ENCODE peak calls at places on chromosomes 3 and 15, in nine cellular contexts. W is psoas muscle, Y is tibial artery, K is Karpas-422, Q is HepG2, E is fibroblast of lung, G is kidney, Z is Panc1, M is ovary. X is an unnamed sample. For H3K4me1, the result is how much of the 10 kb centered on the place peaks cover.

GRCh38 chr3:50617911-50618481 is 1.0 kb downstream of the MAPKAPK3 start:
- DNase-seq in W (peak), Y (no peak), K (no peak), Q (no peak), E (no peak), G (no peak), Z (no peak), M (no peak), X (peak)

GRCh38 chr15:61798631-61799030 is 261.6 kb downstream of the VPS13C start:
- DNase-seq in W (no peak), Y (no peak), K (no peak), Q (no peak), E (no peak), G (no peak), Z (no peak), M (no peak), X (no peak)

GRCh38 chr3:10846657-10846975 is 30.6 kb downstream of the SLC6A11 start:
- DNase-seq in W (no peak), Y (no peak), K (no peak), Q (no peak), E (no peak), G (no peak), Z (no peak), M (no peak), X (no peak)

GRCh38 chr3:81105761-81106160 is 655.7 kb downstream of the GBE1 start:
- DNase-seq in W (no peak), Y (no peak), K (no peak), Q (no peak), E (no peak), G (no peak), Z (peak), M (no peak), X (no peak)

GRCh38 chr3:58683001-58683845 is 16.6 kb upstream of the FAM3D start:
- DNase-seq in W (no peak), Y (no peak), K (no peak), Q (no peak), E (peak), G (no peak), Z (no peak), M (no peak), X (no peak)

GRCh38 chr3:171199473-171199829 is 172.9 kb upstream of the SLC2A2 start:
- DNase-seq in W (no peak), Y (no peak), K (no peak), Q (no peak), E (no peak), G (no peak), Z (no peak), M (no peak), X (no peak)

GRCh38 chr3:67605377-67605776 is 49.0 kb downstream of the SUCLG2 start:
- DNase-seq in W (no peak), Y (no peak), K (no peak), Q (no peak), E (peak), G (no peak), Z (no peak), M (no peak), X (no peak)

GRCh38 chr3:197494366-197495058 is 61.3 kb downstream of the BDH1 start:
- DNase-seq in W (no peak), Y (no peak), K (no peak), Q (peak), E (no peak), G (no peak), Z (no peak), M (no peak), X (peak)

GRCh38 chr3:108060331-108060730 is 30.5 kb downstream of the CD47 start:
- DNase-seq in W (no peak), Y (no peak), K (no peak), Q (no peak), E (peak), G (no peak), Z (no peak), M (no peak), X (no peak)

GRCh38 chr15:89118481-89118989 is 30.3 kb downstream of the ABHD2 start:
- DNase-seq in W (no peak), Y (no peak), K (no peak), Q (no peak), E (no peak), G (no peak), Z (no peak), M (no peak), X (no peak)

GRCh38 chr3:15279671-15280402 is 52.5 kb downstream of the SH3BP5 start:
- DNase-seq in W (no peak), Y (no peak), K (no peak), Q (no peak), E (no peak), G (no peak), Z (no peak), M (no peak), X (no peak)

GRCh38 chr15:96362759-96363678 is 32.5 kb downstream of the NR2F2 start:
- DNase-seq in W (no peak), Y (no peak), K (no peak), Q (no peak), E (no peak), G (no peak), Z (no peak), M (no peak), X (no peak)

GRCh38 chr3:43185256-43185655 is 79.4 kb upstream of the POMGNT2 start:
- DNase-seq in W (no peak), Y (no peak), K (no peak), Q (no peak), E (no peak), G (no peak), Z (no peak), M (no peak), X (no peak)

GRCh38 chr15:50933353-50933752 is 24.9 kb downstream of the AP4E1 start:
- DNase-seq in W (no peak), Y (no peak), K (peak), Q (no peak), E (no peak), G (no peak), Z (no peak), M (no peak), X (no peak)

GRCh38 chr3:174438501-174439156 is 420.5 kb upstream of the NAALADL2 start:
- DNase-seq in W (no peak), Y (no peak), K (no peak), Q (no peak), E (peak), G (no peak), Z (peak), M (no peak), X (no peak)

GRCh38 chr3:129867506-129868124 is 25.9 kb downstream of the TMCC1 start:
- DNase-seq in W (no peak), Y (no peak), K (no peak), Q (no peak), E (peak), G (no peak), Z (no peak), M (no peak), X (no peak)

GRCh38 chr15:51505251-51505650 is 117.3 kb downstream of the DMXL2 start:
- DNase-seq in W (no peak), Y (no peak), K (no peak), Q (no peak), E (no peak), G (no peak), Z (no peak), M (no peak), X (no peak)

GRCh38 chr15:69014454-69014853 is at the start of gene NOX5:
- DNase-seq in W (no peak), Y (no peak), K (no peak), Q (no peak), E (no peak), G (no peak), Z (no peak), M (no peak), X (no peak)

GRCh38 chr3:7503431-7503830 is 642.5 kb downstream of the GRM7 start:
- DNase-seq in W (no peak), Y (no peak), K (no peak), Q (no peak), E (no peak), G (no peak), Z (no peak), M (no peak), X (no peak)

GRCh38 chr15:34262362-34262761 is 37.5 kb downstream of the EMC4 start:
- DNase-seq in W (no peak), Y (no peak), K (no peak), Q (no peak), E (no peak), G (no peak), Z (no peak), M (no peak), X (no peak)
- H3K27ac ChIP-seq in W (no peak), Y (no peak), K (no peak), Q (no peak), E (no peak), G (no peak), Z (no peak), M (no peak), X (no peak)

DNA sequence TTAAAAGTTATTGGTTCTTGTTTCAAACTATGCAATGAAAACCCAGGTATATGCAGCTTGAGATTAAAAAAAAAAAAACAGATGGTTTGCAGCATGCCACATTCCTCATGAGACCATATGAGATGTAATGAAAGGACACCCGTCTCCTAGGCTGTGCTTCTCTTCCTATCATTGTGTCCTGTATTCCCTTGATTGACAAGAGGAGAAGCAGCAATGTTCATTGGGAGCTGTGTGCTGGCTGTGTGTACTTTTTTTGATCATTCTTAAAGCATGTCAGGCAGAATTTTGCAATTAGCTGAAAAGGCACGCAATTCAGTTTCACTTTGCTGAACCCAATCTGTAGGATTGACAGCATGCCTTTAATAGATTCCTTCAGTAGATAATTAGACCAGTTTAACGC is 114.0 kb downstream of the NSUN3 start:
- DNase-seq in W (no peak), Y (no peak), K (no peak), Q (no peak), E (no peak), G (no peak), Z (no peak), M (no peak), X (no peak)
- H3K4me3 ChIP-seq in W (no peak), Y (no peak), K (peak), Q (no peak), E (no peak), G (no peak), Z (no peak), M (no peak), X (no peak)

DNA sequence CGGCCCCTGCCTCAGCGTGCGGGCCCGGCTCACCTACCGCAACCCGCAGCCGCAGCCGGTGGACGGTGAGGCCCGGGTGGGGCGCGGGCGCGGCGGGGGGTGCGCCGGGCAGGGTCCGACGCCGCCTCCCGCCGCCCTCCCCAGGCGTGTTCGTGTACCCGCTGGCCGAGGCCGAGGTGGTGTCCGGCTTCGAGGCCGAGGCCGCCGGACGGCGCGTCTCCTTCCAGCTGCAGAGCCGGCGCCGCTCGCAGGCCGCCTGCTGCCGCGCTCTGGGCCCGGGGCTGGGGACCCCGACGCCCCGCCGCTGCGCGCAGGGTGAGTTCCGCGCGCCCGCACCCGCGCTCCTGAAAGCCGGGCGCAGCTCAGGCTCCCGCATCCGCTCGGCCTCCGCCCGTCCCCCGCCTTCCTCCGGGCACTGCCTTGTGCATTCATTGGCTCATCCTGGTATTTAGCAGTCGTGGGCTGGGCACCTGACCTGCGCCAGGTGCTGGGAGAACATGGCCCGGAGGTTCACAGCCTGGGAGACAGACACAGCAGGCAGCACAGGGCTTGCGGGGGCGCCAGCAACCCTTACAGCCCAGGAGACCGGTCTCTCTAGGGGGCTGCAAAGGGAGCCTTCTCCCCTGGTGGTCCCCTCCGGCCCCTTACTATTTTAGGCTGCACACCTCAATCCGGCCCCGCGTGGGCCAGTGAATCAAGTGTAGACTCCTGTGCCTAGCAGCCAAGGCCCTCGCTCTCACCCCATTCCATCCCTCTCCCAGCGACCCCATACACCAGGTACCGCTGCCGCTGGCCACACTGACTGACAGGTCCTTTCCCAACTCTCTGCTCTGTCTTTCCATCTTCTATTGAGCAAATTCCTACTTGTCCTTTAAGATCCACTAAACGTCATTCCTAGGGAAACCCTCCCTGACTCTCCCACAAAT is 1.5 kb downstream of the VWA5B2 start:
- DNase-seq in W (no peak), Y (no peak), K (no peak), Q (no peak), E (no peak), G (peak), Z (no peak), M (no peak), X (peak)
- H3K4me1 ChIP-seq in W (under half), Y (under half), K (under half), Q (under half), E (under half), G (under half), Z (under half), M (under half), X (under half)

GRCh38 chr15:40684381-40684780 is 10.6 kb upstream of the RAD51 start:
- DNase-seq in W (no peak), Y (no peak), K (no peak), Q (no peak), E (no peak), G (no peak), Z (no peak), M (no peak), X (no peak)
- H3K27ac ChIP-seq in W (no peak), Y (no peak), K (no peak), Q (no peak), E (no peak), G (no peak), Z (no peak), M (no peak), X (no peak)

X was measured in thyroid gland.